ENCODE peak calls at places on chromosomes 4 and X, in ten cellular contexts. P, C, A, F, E, V, D, K, M and Y are unnamed samples.

GRCh38 chr4:11954093-11954492 is 525.4 kb upstream of the HS3ST1 start:
- DNase-seq in P (no peak), C (peak), A (no peak), F (no peak), E (peak), V (no peak), D (peak), K (no peak), M (peak), Y (no peak)

GRCh38 chrX:63743596-63743995 is 41.4 kb downstream of the ARHGEF9 start:
- DNase-seq in P (no peak), C (no peak), A (no peak), F (no peak), E (no peak), V (no peak), D (no peak), K (no peak), M (no peak), Y (no peak)

GRCh38 chr4:110193822-110194761 is 4.3 kb downstream of the ELOVL6 start:
- DNase-seq in P (peak), C (peak), A (no peak), F (peak), E (peak), V (peak), D (peak), K (peak), M (peak), Y (peak)

GRCh38 chr4:6116696-6117285 is 83.6 kb downstream of the JAKMIP1 start:
- DNase-seq in P (no peak), C (no peak), A (peak), F (no peak), E (no peak), V (no peak), D (no peak), K (no peak), M (no peak), Y (no peak)

GRCh38 chr4:5956285-5957021 is 61.8 kb downstream of the C4orf50 start:
- DNase-seq in P (no peak), C (peak), A (peak), F (peak), E (no peak), V (no peak), D (no peak), K (no peak), M (no peak), Y (no peak)

GRCh38 chr4:184636897-184637296 is 12.3 kb downstream of the CASP3 start:
- DNase-seq in P (no peak), C (no peak), A (no peak), F (no peak), E (no peak), V (no peak), D (no peak), K (no peak), M (no peak), Y (no peak)

GRCh38 chr4:94669672-94670664 is 87.8 kb upstream of the BMPR1B start:
- DNase-seq in P (no peak), C (peak), A (no peak), F (no peak), E (no peak), V (no peak), D (peak), K (no peak), M (peak), Y (no peak)

GRCh38 chrX:112841114-112841819 is 636 bp upstream of the AMOT start:
- DNase-seq in P (peak), C (peak), A (peak), F (peak), E (peak), V (peak), D (peak), K (peak), M (peak), Y (peak)

GRCh38 chrX:114584983-114585842 is 1.3 kb downstream of the HTR2C start:
- DNase-seq in P (no peak), C (no peak), A (no peak), F (no peak), E (no peak), V (no peak), D (no peak), K (no peak), M (no peak), Y (no peak)

GRCh38 chr4:152815078-152815477 is 35.3 kb downstream of the ARFIP1 start:
- DNase-seq in P (no peak), C (no peak), A (no peak), F (no peak), E (no peak), V (no peak), D (peak), K (no peak), M (peak), Y (no peak)

GRCh38 chrX:8755116-8755515 is 23.2 kb upstream of the ANOS1 start:
- DNase-seq in P (no peak), C (no peak), A (no peak), F (no peak), E (no peak), V (no peak), D (no peak), K (no peak), M (no peak), Y (no peak)

GRCh38 chrX:134603806-134604700 is 54.2 kb downstream of the PLAC1 start:
- DNase-seq in P (peak), C (peak), A (no peak), F (no peak), E (peak), V (no peak), D (peak), K (peak), M (peak), Y (peak)

GRCh38 chrX:38561951-38562719 is 793 bp downstream of the TSPAN7 start:
- DNase-seq in P (no peak), C (no peak), A (no peak), F (no peak), E (no peak), V (peak), D (no peak), K (no peak), M (no peak), Y (no peak)

GRCh38 chrX:20863649-20864048 is 510.6 kb upstream of the CNKSR2 start:
- DNase-seq in P (no peak), C (no peak), A (no peak), F (no peak), E (no peak), V (no peak), D (no peak), K (no peak), M (no peak), Y (no peak)

GRCh38 chrX:134631404-134632346 is 26.6 kb downstream of the PLAC1 start:
- DNase-seq in P (no peak), C (no peak), A (no peak), F (peak), E (no peak), V (peak), D (peak), K (peak), M (peak), Y (peak)

GRCh38 chr4:138053601-138054322 is 188.4 kb downstream of the SLC7A11 start:
- DNase-seq in P (peak), C (peak), A (no peak), F (no peak), E (peak), V (no peak), D (peak), K (peak), M (peak), Y (no peak)

GRCh38 chrX:20433376-20433775 is 166.7 kb upstream of the RPS6KA3 start:
- DNase-seq in P (no peak), C (no peak), A (no peak), F (no peak), E (no peak), V (no peak), D (peak), K (peak), M (no peak), Y (no peak)

GRCh38 chrX:18873836-18874235 is 110.1 kb downstream of the PHKA2 start:
- DNase-seq in P (no peak), C (no peak), A (no peak), F (no peak), E (no peak), V (no peak), D (no peak), K (no peak), M (no peak), Y (no peak)

GRCh38 chr4:182929296-182929695 is 12.1 kb upstream of the DCTD start:
- DNase-seq in P (peak), C (no peak), A (no peak), F (no peak), E (peak), V (no peak), D (peak), K (peak), M (peak), Y (peak)

GRCh38 chr4:176377705-176378302 is 58.0 kb downstream of the SPCS3 start:
- DNase-seq in P (no peak), C (peak), A (no peak), F (peak), E (no peak), V (no peak), D (peak), K (peak), M (peak), Y (no peak)
- TF ChIP-seq CTCF in P (peak), C (no peak), A (no peak), F (peak), E (peak), V (no peak), D (peak), K (peak), M (peak), Y (peak)

GRCh38 chrX:153935326-153935851 is 552 bp upstream of the NAA10 start:
- DNase-seq in P (no peak), C (no peak), A (no peak), F (no peak), E (no peak), V (no peak), D (no peak), K (no peak), M (no peak), Y (no peak)

GRCh38 chrX:153934473-153935325 is at the start of gene NAA10:
- DNase-seq in P (no peak), C (peak), A (no peak), F (peak), E (peak), V (peak), D (peak), K (peak), M (peak), Y (peak)

GRCh38 chrX:153932220-153932915 is 2.5 kb downstream of the NAA10 start:
- DNase-seq in P (no peak), C (no peak), A (no peak), F (no peak), E (no peak), V (no peak), D (no peak), K (no peak), M (no peak), Y (no peak)

GRCh38 chrX:153931748-153932147 is 3.1 kb downstream of the NAA10 start:
- DNase-seq in P (no peak), C (no peak), A (no peak), F (no peak), E (no peak), V (no peak), D (no peak), K (no peak), M (no peak), Y (no peak)

DNA sequence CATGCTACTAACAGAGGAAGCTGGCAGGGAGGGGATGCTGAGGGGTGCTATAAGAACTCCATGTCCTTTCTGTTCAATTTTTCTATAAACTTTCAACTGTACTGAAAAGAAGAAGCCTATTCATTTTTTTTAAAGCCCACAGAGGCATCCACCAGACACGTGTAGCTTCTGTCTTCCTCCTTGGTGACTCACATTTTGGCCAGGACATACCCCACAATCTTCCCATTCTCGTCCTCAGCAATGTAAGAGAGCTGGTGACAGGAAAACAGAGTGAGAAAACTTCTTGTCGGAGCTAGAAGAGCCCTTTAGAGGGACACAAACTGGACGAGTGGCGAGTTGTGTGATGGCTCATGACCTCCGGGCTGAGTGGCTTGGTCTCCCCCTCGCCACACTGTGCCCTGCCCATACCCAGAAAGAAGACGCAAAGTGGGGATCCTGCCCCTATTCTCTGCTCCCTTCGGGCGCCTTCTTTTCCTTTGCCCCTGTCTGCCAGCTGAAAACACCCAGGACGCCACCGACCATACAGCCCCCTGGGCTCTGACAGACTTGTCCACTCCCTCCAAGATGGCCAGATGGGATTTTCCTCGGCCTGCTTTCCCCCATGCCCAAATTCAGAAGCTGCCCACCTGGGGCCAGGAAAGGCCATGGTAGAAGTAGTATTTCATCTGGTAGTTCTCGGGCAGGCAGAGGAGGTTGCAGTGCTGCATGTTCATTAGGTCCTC is 925 bp downstream of the NAA10 start:
- DNase-seq in P (peak), C (no peak), A (no peak), F (no peak), E (no peak), V (no peak), D (peak), K (peak), M (peak), Y (no peak)
- TF ChIP-seq CTCF in P (no peak), C (no peak), A (no peak), F (no peak), E (no peak), V (no peak), D (no peak), K (no peak), M (no peak), Y (no peak)

DNA sequence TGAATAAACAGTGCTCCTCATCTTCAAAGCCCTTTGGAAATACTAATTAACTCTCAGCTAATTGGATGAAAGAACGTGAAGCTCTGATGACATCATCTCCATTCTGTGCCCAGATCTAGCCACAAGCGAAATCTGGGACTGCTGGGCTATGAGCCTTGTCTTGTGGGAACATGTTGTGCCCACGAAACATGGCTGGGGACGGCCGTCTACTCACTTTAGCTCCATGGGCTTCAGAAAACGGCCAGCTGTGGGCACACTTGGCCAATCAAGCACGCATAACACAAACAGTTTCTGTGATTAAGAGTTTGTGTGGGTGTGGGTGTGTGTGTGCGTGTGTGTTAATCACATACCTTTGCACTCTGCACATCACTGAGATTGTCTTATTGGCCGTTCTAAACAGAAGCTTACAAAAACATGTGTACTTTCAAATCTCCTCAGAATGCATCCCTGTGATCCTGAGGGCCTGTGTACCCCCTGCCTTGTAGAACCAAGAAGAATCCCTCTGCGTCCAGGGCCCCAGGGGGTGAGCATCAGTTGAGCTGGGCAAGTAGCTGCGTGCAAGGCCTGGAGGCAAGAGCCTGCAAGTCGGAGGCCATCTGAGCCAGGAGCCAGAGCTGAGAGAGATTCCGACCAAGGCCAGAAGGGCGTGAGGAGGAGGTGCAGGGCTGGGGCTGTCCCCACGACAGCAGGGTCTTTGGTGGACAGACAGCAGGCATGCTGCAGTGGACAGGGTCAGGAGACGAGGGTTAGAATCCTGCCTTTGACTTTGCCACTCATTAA is 18.7 kb upstream of the ZNF185 start:
- DNase-seq in P (no peak), C (no peak), A (no peak), F (no peak), E (no peak), V (no peak), D (no peak), K (peak), M (peak), Y (no peak)
- TF ChIP-seq CTCF in P (no peak), C (no peak), A (no peak), F (no peak), E (no peak), V (no peak), D (no peak), K (no peak), M (no peak), Y (no peak)

DNA sequence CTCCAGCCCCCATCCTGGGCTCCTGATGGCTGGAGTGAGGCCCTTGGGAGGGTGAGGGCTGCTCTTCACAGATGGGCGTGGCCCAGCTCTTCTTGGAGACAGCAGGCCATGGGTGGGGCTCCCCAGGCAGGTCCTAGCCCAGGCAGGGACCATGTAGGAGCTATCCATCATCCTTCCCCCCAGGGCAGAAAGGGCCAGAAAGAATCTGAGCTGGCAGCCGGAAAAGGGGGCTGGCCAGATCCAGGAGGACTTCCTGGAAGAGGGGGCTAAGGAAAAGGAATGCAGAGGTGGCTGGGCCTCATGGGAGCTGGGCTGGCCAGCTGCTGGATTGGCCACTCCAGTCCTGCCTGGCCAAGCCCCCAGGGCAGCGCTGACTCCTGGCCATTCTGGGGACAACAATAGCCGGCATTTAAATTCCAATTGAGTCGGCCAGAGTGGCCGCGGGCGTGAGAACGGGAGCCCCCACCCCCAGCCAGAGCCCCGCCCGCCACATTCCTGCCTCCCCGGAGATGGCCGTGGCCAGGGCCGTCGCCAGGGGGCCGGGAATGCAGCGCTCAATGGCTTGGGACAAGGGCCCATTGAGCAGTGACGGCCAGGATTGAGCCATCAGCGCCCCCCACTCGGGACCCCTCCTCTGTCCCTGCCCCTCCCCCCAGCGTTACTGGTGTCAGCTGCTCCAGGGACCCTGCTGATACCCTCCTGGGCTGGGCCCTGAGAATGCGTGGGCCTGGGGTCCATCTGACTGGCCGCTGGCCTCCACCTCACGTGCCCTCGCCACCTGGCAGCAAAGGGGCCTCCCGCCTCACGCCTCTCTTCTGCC is 15.1 kb upstream of the FGFR3 start:
- DNase-seq in P (peak), C (no peak), A (no peak), F (no peak), E (peak), V (no peak), D (peak), K (peak), M (no peak), Y (no peak)
- TF ChIP-seq CTCF in P (peak), C (peak), A (no peak), F (no peak), E (no peak), V (no peak), D (peak), K (no peak), M (no peak), Y (peak)

GRCh38 chr4:86055898-86056297 is 304.0 kb downstream of the MAPK10 start:
- DNase-seq in P (no peak), C (peak), A (no peak), F (no peak), E (no peak), V (no peak), D (peak), K (peak), M (peak), Y (no peak)

GRCh38 chr4:86054676-86055075 is 305.2 kb downstream of the MAPK10 start:
- DNase-seq in P (no peak), C (no peak), A (no peak), F (no peak), E (no peak), V (no peak), D (no peak), K (no peak), M (no peak), Y (no peak)

GRCh38 chr4:86058621-86059020 is 301.2 kb downstream of the MAPK10 start:
- DNase-seq in P (no peak), C (no peak), A (no peak), F (no peak), E (no peak), V (no peak), D (no peak), K (no peak), M (no peak), Y (no peak)

DNA sequence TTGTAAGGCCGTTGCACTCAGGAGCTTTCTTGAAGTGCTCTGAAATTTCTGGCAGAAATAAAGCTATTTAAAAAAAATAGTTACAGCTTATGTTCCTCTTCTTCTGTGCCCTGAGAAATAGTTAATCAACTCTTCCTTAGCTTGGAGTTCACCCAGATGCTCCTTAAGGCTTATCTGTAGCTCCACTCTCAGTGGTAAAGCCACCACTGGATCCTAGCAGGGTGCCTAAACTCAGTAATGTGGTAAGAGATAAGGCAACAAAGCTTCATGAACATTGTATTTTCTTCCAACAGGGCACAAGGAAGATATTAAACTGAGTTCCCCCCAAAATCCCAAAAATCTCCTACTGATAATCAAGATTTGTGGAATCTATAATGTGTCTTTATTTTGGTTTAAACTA is 299.5 kb downstream of the MAPK10 start:
- DNase-seq in P (no peak), C (no peak), A (no peak), F (no peak), E (no peak), V (no peak), D (no peak), K (no peak), M (no peak), Y (no peak)
- TF ChIP-seq CTCF in P (no peak), C (no peak), A (no peak), F (no peak), E (no peak), V (no peak), D (no peak), K (no peak), M (no peak), Y (no peak)

GRCh38 chrX:153735274-153735673 is 10.6 kb downstream of the ABCD1 start:
- DNase-seq in P (no peak), C (no peak), A (no peak), F (peak), E (no peak), V (no peak), D (peak), K (peak), M (no peak), Y (no peak)
- TF ChIP-seq CTCF in P (peak), C (no peak), A (no peak), F (peak), E (no peak), V (no peak), D (peak), K (no peak), M (no peak), Y (no peak)